ENCODE peak calls at places on chromosomes 16 and 17, in seven cellular contexts. R, M, E, Y, L, B and H are unnamed samples.

GRCh38 chr17:37391146-37391545 is 15.4 kb downstream of the C17orf78 start:
- DNase-seq in M (no peak), Y (no peak), E (no peak), L (no peak), B (no peak), R (no peak), H (no peak)

GRCh38 chr17:7929158-7930029 is at the start of gene KCNAB3:
- DNase-seq in B (peak; percentile 32), R (peak; percentile 42), E (no peak), Y (no peak), M (peak; percentile 54), L (peak; percentile 79), H (no peak)

GRCh38 chr16:58418601-58419000 is 26.3 kb downstream of the GINS3 start:
- DNase-seq in B (no peak), M (no peak), Y (no peak), R (no peak), L (no peak), E (no peak), H (no peak)

GRCh38 chr17:31390426-31390747 is 1.1 kb upstream of the RAB11FIP4 start:
- DNase-seq in M (no peak), E (peak; percentile 25), B (no peak), R (no peak), Y (no peak), L (no peak), H (no peak)

GRCh38 chr17:2181206-2181983 is 122.2 kb downstream of the SMG6 start:
- DNase-seq in B (no peak), M (peak; percentile 77), E (no peak), Y (no peak), R (peak; percentile 52), L (peak; percentile 94), H (no peak)

GRCh38 chr16:86585821-86586611 is 7.7 kb downstream of the FOXL1 start:
- DNase-seq in M (no peak), Y (no peak), B (no peak), L (no peak), R (no peak), E (no peak), H (no peak)

GRCh38 chr17:47615766-47616424 is 33.8 kb upstream of the KPNB1 start:
- DNase-seq in L (no peak), B (peak; percentile 66), M (no peak), Y (no peak), E (no peak), R (no peak), H (no peak)

GRCh38 chr16:56884026-56884582 is 19.1 kb downstream of the SLC12A3 start:
- DNase-seq in M (no peak), E (no peak), L (no peak), Y (no peak), B (no peak), R (no peak), H (peak; percentile 63)

GRCh38 chr16:81876273-81876900 is 97.3 kb downstream of the PLCG2 start:
- DNase-seq in Y (no peak), B (no peak), M (no peak), E (no peak), R (no peak), L (no peak), H (no peak)

GRCh38 chr16:30961384-30961783 is 3.8 kb downstream of the SETD1A start:
- DNase-seq in L (no peak), Y (no peak), B (no peak), M (no peak), E (no peak), R (no peak), H (no peak)

GRCh38 chr17:77827461-77827968 is 131.0 kb upstream of the TNRC6C start:
- DNase-seq in M (no peak), L (peak; percentile 46), E (no peak), Y (no peak), B (no peak), R (no peak), H (no peak)

GRCh38 chr16:49856741-49857330 is 924 bp upstream of the ZNF423 start:
- DNase-seq in L (peak; percentile 91), R (peak; percentile 86), M (peak; percentile 81), Y (no peak), B (peak; percentile 78), E (peak; percentile 74), H (peak; percentile 91)

GRCh38 chr17:14211778-14212177 is 24.9 kb downstream of the CDRT15 start:
- DNase-seq in Y (no peak), M (no peak), B (no peak), R (no peak), L (no peak), E (peak; percentile 57), H (peak; percentile 88)

GRCh38 chr17:47131761-47132160 is 57.3 kb downstream of the CDC27 start:
- DNase-seq in R (no peak), Y (no peak), M (no peak), E (no peak), B (peak; percentile 23), L (no peak), H (no peak)

GRCh38 chr17:56908061-56908542 is 5.7 kb downstream of the TRIM25 start:
- DNase-seq in L (no peak), M (no peak), E (peak; percentile 58), B (peak; percentile 53), Y (no peak), R (peak; percentile 76), H (peak; percentile 87)
- H3K4me1 ChIP-seq in L (peaks cover 34% of the 10 kb centered on the region), M (peaks cover 8% of the 10 kb centered on the region), E (peaks cover 38% of the 10 kb centered on the region), B (peaks cover 29% of the 10 kb centered on the region), Y (peaks cover 4% of the 10 kb centered on the region), R (peaks cover 51% of the 10 kb centered on the region), H (peaks cover 45% of the 10 kb centered on the region)

GRCh38 chr16:70778901-70779309 is 22.1 kb downstream of the VAC14 start:
- DNase-seq in B (peak; percentile 87), M (peak; percentile 80), Y (peak; percentile 74), R (peak; percentile 38), E (no peak), L (peak; percentile 85), H (no peak)
- TF ChIP-seq EP300 in B (no peak), M (no peak), Y (no peak), R (no peak), E (no peak), L (no peak), H (no peak)

DNA sequence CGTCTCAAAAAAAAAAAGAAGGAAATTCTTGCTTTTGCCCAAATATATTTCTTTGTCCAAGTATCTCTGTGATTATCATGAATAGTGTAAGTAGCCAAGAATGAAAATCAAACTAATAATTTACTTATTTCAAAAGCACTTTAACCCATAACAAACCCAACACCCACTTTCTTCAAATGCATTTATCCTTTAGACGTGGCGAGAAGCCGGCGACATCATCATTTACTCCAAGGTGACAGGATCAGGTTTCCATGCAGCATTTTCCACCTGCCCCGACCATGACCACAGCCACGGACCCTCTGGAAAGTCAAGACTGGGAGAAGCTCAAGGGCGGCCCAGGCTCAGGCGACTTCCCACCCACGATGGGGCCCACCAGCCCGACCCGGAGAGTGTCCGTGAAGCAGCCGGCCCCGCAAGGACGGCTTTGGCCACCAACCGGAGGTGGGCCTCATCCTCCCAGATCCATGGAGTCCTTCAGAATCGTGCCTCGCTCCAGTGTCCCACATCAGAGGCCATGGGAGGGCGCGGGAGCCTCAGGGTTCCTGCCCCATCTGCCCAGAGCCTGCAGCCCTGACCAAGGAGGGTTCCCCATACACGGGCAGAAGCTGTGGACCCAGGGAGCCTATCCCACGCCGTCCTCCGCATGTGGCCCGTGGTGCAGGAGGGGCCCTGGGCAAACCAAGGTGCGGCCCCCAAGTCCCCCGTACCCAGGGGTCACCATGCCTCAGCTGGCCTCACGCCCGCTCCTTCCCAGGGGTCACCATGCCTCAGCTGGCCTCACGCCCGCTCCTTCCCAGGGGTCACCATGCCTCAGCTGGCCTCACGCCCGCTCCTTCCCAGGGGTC is 18.7 kb downstream of the UTS2R start:
- DNase-seq in Y (no peak), M (no peak), L (no peak), E (no peak), R (no peak), B (no peak), H (peak; percentile 75)
- TF ChIP-seq POLR2A in Y (no peak), M (no peak), L (no peak), E (no peak), R (no peak), B (no peak), H (no peak)

GRCh38 chr16:1474471-1474795 is 395 bp downstream of the CLCN7 start:
- DNase-seq in L (no peak), B (no peak), E (no peak), M (no peak), R (no peak), Y (no peak), H (no peak)
- H3K4me1 ChIP-seq in L (peaks cover 42% of the 10 kb centered on the region), B (peaks cover 11% of the 10 kb centered on the region), E (peaks cover 45% of the 10 kb centered on the region), M (peaks cover 11% of the 10 kb centered on the region), R (peaks cover 39% of the 10 kb centered on the region), Y (peaks cover 7% of the 10 kb centered on the region), H (peaks cover 16% of the 10 kb centered on the region)

GRCh38 chr17:67110619-67111018 is 66.3 kb downstream of the CACNG1 start:
- DNase-seq in E (no peak), Y (no peak), R (no peak), M (no peak), L (no peak), B (no peak), H (no peak)
- TF ChIP-seq EP300 in E (no peak), Y (no peak), R (no peak), M (no peak), L (no peak), B (no peak), H (no peak)

GRCh38 chr16:11229432-11229831 is 26.6 kb downstream of the SOCS1 start:
- DNase-seq in E (no peak), Y (no peak), M (no peak), B (no peak), R (no peak), L (no peak), H (no peak)

GRCh38 chr16:11224096-11224893 is 31.7 kb downstream of the SOCS1 start:
- DNase-seq in L (peak; percentile 86), B (no peak), R (peak; percentile 86), M (no peak), E (peak; percentile 71), Y (no peak), H (peak; percentile 94)

GRCh38 chr16:11225677-11226549 is 30.1 kb downstream of the SOCS1 start:
- DNase-seq in E (no peak), L (no peak), B (no peak), Y (no peak), M (no peak), R (no peak), H (peak; percentile 63)

GRCh38 chr16:11229906-11230305 is 26.1 kb downstream of the SOCS1 start:
- DNase-seq in L (no peak), M (no peak), R (peak; percentile 43), B (no peak), E (peak; percentile 62), Y (no peak), H (no peak)

DNA sequence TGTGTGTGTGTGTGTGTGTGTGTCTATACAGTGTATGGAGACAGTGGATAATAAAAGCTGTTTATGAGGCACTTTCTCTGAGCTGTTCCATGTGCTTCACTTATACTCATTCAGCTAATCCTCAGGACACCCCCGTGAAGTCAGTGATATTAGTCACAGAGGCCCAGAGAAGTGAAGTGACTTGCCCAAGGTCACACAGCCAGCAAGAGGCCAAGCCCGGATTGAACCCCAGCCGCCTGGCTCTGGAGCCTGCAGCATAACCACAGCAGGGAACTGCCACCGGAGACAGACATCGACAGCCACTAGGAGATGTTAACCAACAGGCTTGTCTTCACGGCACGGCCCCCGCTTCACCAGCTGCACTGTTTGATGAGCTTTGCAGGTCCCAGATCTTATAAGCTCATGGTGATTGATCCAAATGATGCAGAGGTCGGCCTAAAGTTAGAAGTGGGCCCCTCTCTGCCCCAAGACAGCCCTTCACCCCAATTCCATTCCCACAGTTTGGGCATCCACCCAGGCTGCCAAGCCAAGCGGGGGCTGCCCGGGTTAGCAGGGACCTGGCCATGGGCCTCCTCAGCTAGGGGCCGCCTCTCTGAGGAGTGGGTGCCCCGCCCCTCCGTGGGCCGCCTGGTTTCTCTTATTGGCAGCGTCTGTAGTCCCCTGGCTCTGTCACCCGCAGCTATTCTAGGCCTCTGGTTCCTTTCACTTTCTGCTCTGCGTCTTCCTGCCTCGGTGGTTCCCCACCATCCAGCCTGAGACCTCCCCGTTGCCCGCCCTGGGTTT is 30.9 kb downstream of the SOCS1 start:
- DNase-seq in E (peak; percentile 47), L (no peak), Y (no peak), R (peak; percentile 78), B (no peak), M (no peak), H (peak; percentile 86)
- TF ChIP-seq POLR2A in E (no peak), L (no peak), Y (no peak), R (no peak), B (no peak), M (no peak), H (no peak)